ENCODE peak calls at places on chromosomes 7 and 10, in four cellular contexts. E is PC-9, A is hepatocyte, D is fibroblast of lung. V is an unnamed sample.

GRCh38 chr7:115208710-115209540 is 287.0 kb downstream of the MDFIC start:
- DNase-seq in E (no peak), A (no peak), D (no peak), V (no peak)

GRCh38 chr7:93442478-93443224 is 131.9 kb downstream of the CALCR start:
- DNase-seq in E (no peak), A (peak), D (peak), V (no peak)

GRCh38 chr10:116029826-116030225 is 243.2 kb downstream of the GFRA1 start:
- DNase-seq in E (no peak), A (peak), D (no peak), V (no peak)

GRCh38 chr10:100000109-100000502 is 9.6 kb downstream of the DNMBP start:
- DNase-seq in E (no peak), A (no peak), D (no peak), V (no peak)

GRCh38 chr7:155988421-155988820 is 176.2 kb upstream of the SHH start:
- DNase-seq in E (no peak), A (no peak), D (no peak), V (no peak)

GRCh38 chr10:94292448-94293118 is 70.2 kb downstream of the NOC3L start:
- DNase-seq in E (no peak), A (no peak), D (peak), V (peak)

GRCh38 chr7:155531686-155532085 is 14.7 kb downstream of the CNPY1 start:
- DNase-seq in E (peak), A (peak), D (no peak), V (no peak)

GRCh38 chr7:110007316-110007910 is 1083.5 kb upstream of the LRRN3 start:
- DNase-seq in E (no peak), A (no peak), D (no peak), V (no peak)

GRCh38 chr10:100065084-100065660 is 16.5 kb downstream of the CPN1 start:
- DNase-seq in E (no peak), A (no peak), D (no peak), V (no peak)

GRCh38 chr10:76301950-76302349 is 870.5 kb downstream of the LRMDA start:
- DNase-seq in E (no peak), A (peak), D (no peak), V (no peak)

GRCh38 chr10:123889821-123890220 is 1.8 kb downstream of the CPXM2 start:
- DNase-seq in E (no peak), A (no peak), D (no peak), V (no peak)

GRCh38 chr7:45890902-45891461 is 2.7 kb downstream of the IGFBP1 start:
- DNase-seq in E (peak), A (peak), D (peak), V (no peak)

GRCh38 chr7:56081626-56082340 is 11.0 kb downstream of the PHKG1 start:
- DNase-seq in E (no peak), A (no peak), D (no peak), V (no peak)

GRCh38 chr7:56078196-56078595 is 14.1 kb downstream of the SUMF2 start:
- DNase-seq in E (no peak), A (no peak), D (no peak), V (no peak)

GRCh38 chr7:56077681-56078080 is 13.6 kb downstream of the SUMF2 start:
- DNase-seq in E (no peak), A (no peak), D (no peak), V (no peak)

GRCh38 chr7:56083150-56083785 is 9.5 kb downstream of the PHKG1 start:
- DNase-seq in E (no peak), A (no peak), D (no peak), V (no peak)

GRCh38 chr7:56079450-56080185 is 13.1 kb downstream of the PHKG1 start:
- DNase-seq in E (no peak), A (no peak), D (peak), V (no peak)
- TF ChIP-seq CTCF in E (no peak), A (no peak), D (peak), V (peak)

GRCh38 chr7:100582650-100583049 is 3.3 kb downstream of the LRCH4 start:
- DNase-seq in E (no peak), A (no peak), D (no peak), V (no peak)
- H3K4me3 ChIP-seq in E (no peak), A (no peak), D (peak), V (no peak)

GRCh38 chr7:47474937-47475879 is 106.7 kb downstream of the TNS3 start:
- DNase-seq in E (peak), A (peak), D (peak), V (peak)
- TF ChIP-seq CTCF in E (no peak), A (no peak), D (no peak), V (peak)

GRCh38 chr10:72611783-72612182 is 14.1 kb downstream of the MICU1 start:
- DNase-seq in E (no peak), A (no peak), D (peak), V (no peak)
- H3K4me3 ChIP-seq in E (no peak), A (no peak), D (no peak), V (no peak)

GRCh38 chr10:113091921-113092320 is 141.9 kb downstream of the TCF7L2 start:
- DNase-seq in E (no peak), A (no peak), D (no peak), V (no peak)
- TF ChIP-seq CTCF in E (no peak), A (no peak), D (no peak), V (no peak)

GRCh38 chr7:125136755-125137547 is 207.3 kb upstream of the POT1 start:
- DNase-seq in E (peak), A (peak), D (peak), V (no peak)

DNA sequence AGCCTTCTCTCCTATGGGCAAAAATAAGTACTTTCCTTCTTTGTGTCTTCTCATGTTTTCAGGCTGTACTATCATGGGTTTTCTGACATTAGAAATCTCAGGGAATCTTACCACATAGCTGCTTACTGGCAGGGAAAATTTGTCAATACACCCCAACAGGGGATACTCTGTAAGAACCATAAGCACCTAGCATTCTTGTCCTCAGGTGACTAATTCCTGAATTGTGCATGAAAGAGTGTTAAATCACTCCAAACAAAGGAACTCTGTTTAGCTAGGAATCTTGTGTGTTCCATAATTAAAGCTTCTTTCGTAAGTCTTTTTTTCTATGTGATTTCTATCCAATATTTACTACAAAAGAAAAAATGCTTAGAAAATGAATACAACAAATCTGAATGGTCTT is 206.7 kb upstream of the POT1 start:
- DNase-seq in E (peak), A (no peak), D (peak), V (no peak)
- H3K4me3 ChIP-seq in E (no peak), A (no peak), D (no peak), V (no peak)